ENCODE peak calls at places on chromosomes 2 and 18, in six cellular contexts. C, O, D, M, I and Q are unnamed samples.

GRCh38 chr2:157320409-157320808 is 5.2 kb downstream of the ERMN start:
- DNase-seq in C (no peak), O (no peak), D (no peak), M (no peak), I (no peak), Q (no peak)

GRCh38 chr2:10303174-10303633 is 500 bp downstream of the HPCAL1 start:
- DNase-seq in C (no peak), O (no peak), D (no peak), M (no peak), I (no peak), Q (no peak)

GRCh38 chr2:223536546-223536945 is 65.6 kb downstream of the SCG2 start:
- DNase-seq in C (no peak), O (no peak), D (no peak), M (no peak), I (no peak), Q (no peak)

GRCh38 chr2:74387346-74387745 is 7.2 kb upstream of the DCTN1 start:
- DNase-seq in C (no peak), O (no peak), D (peak; percentile 47), M (no peak), I (no peak), Q (no peak)

GRCh38 chr2:8309131-8309530 is 372.7 kb upstream of the ID2 start:
- DNase-seq in C (no peak), O (no peak), D (no peak), M (no peak), I (no peak), Q (no peak)

GRCh38 chr2:48677450-48677849 is 59.8 kb downstream of the GTF2A1L start:
- DNase-seq in C (no peak), O (no peak), D (no peak), M (no peak), I (no peak), Q (no peak)

GRCh38 chr2:61677942-61678341 is 139.8 kb upstream of the XPO1 start:
- DNase-seq in C (no peak), O (no peak), D (no peak), M (no peak), I (no peak), Q (no peak)

GRCh38 chr2:20457027-20457426 is 10.2 kb downstream of the RHOB start:
- DNase-seq in C (no peak), O (no peak), D (peak; percentile 65), M (no peak), I (no peak), Q (no peak)

GRCh38 chr2:222561817-222562424 is 94.0 kb downstream of the FARSB start:
- DNase-seq in C (peak; percentile 40), O (peak; percentile 42), D (peak; percentile 22), M (peak; percentile 41), I (peak; percentile 13), Q (peak; percentile 71)

GRCh38 chr18:37714621-37715020 is 149.0 kb upstream of the CELF4 start:
- DNase-seq in C (no peak), O (no peak), D (no peak), M (no peak), I (no peak), Q (no peak)

GRCh38 chr2:205524656-205525055 is 157.6 kb upstream of the NRP2 start:
- DNase-seq in C (no peak), O (no peak), D (no peak), M (no peak), I (no peak), Q (no peak)

GRCh38 chr18:63890950-63891304 is 3.4 kb downstream of the SERPINB2 start:
- DNase-seq in C (peak; percentile 6), O (no peak), D (peak; percentile 18), M (peak; percentile 51), I (no peak), Q (peak; percentile 16)

GRCh38 chr2:100813527-100813926 is 6.4 kb upstream of the NPAS2 start:
- DNase-seq in C (no peak), O (no peak), D (peak; percentile 42), M (no peak), I (no peak), Q (no peak)

GRCh38 chr2:8310557-8311455 is 371.1 kb upstream of the ID2 start:
- DNase-seq in C (no peak), O (no peak), D (no peak), M (no peak), I (no peak), Q (no peak)

GRCh38 chr2:205403244-205403845 is 279.0 kb upstream of the NRP2 start:
- DNase-seq in C (no peak), O (no peak), D (peak; percentile 84), M (no peak), I (no peak), Q (no peak)

GRCh38 chr2:50820176-50820575 is 211.8 kb downstream of the NRXN1 start:
- DNase-seq in C (no peak), O (no peak), D (no peak), M (no peak), I (no peak), Q (no peak)

GRCh38 chr18:5064846-5065245 is 132.2 kb downstream of the AKAIN1 start:
- DNase-seq in C (no peak), O (no peak), D (no peak), M (no peak), I (no peak), Q (no peak)

GRCh38 chr18:11784905-11785304 is 66.3 kb upstream of the CHMP1B start:
- DNase-seq in C (no peak), O (no peak), D (no peak), M (no peak), I (no peak), Q (no peak)

GRCh38 chr2:239114119-239114581 is 266.3 kb downstream of the TWIST2 start:
- DNase-seq in C (no peak), O (no peak), D (peak; percentile 35), M (no peak), I (no peak), Q (no peak)

GRCh38 chr2:238649936-238650518 is 197.9 kb upstream of the TWIST2 start:
- DNase-seq in C (no peak), O (no peak), D (no peak), M (no peak), I (no peak), Q (no peak)

GRCh38 chr2:202032841-202033316 is 776 bp upstream of the FZD7 start:
- DNase-seq in C (peak; percentile 49), O (peak; percentile 38), D (peak; percentile 51), M (no peak), I (no peak), Q (peak; percentile 55)

GRCh38 chr2:38148501-38148900 is 72.5 kb upstream of the CYP1B1 start:
- DNase-seq in C (no peak), O (no peak), D (peak; percentile 60), M (peak; percentile 81), I (no peak), Q (no peak)

DNA sequence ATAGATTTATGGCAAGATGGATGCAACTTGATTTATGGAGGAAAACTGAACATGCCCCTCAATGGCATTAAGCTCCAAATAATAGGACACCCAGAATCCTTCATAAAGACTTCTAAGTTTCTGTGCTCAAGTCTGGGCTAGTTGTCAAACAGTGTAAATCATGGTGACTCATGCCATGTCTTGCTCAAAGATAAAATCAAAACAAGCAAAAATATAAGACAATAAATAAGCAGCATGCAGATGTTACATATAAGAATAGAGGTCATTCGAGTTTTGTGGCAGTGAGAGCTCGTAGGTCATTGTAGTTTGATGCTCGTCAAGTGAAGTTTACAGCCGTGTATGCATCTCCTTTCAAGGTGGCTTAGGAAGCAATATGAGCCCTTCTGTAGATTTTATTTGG is 403.2 kb downstream of the THSD7B start:
- DNase-seq in C (no peak), O (no peak), D (no peak), M (no peak), I (no peak), Q (no peak)
- TF ChIP-seq BHLHE40 in C (no peak), O (no peak), D (no peak), M (no peak), I (no peak), Q (no peak)

GRCh38 chr2:104432972-104433371 is 420.9 kb upstream of the POU3F3 start:
- DNase-seq in C (no peak), O (no peak), D (no peak), M (no peak), I (no peak), Q (no peak)

GRCh38 chr2:104432401-104432800 is 421.5 kb upstream of the POU3F3 start:
- DNase-seq in C (no peak), O (no peak), D (no peak), M (no peak), I (no peak), Q (no peak)

GRCh38 chr2:104430892-104431291 is 423.0 kb upstream of the POU3F3 start:
- DNase-seq in C (no peak), O (no peak), D (no peak), M (no peak), I (no peak), Q (no peak)

GRCh38 chr2:104429978-104430740 is 423.8 kb upstream of the POU3F3 start:
- DNase-seq in C (no peak), O (no peak), D (no peak), M (no peak), I (no peak), Q (no peak)

GRCh38 chr2:104431701-104432121 is 422.2 kb upstream of the POU3F3 start:
- DNase-seq in C (no peak), O (no peak), D (no peak), M (no peak), I (no peak), Q (no peak)
- TF ChIP-seq BHLHE40 in C (no peak), O (no peak), D (no peak), M (no peak), I (no peak), Q (no peak)

DNA sequence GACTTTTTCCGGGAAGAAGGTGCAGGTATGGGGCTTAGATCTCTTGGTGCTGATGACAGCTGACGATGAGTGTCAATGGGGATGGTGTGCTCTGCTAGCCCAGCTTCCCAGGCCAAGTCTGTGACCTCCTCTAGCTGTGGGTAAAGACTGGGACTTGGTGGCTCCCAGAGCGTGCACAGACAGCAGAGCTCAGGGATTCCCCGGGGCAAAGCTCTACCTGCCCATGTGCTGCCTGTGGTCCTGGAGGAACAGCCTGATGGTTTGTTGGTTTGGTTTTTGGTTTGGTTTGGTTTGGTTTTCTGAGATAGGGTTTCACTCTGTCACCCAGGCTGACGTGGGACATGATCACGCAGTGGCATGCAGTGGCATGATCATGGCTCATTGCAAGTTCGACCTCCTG is 19.2 kb downstream of the ATP6V1B1 start:
- DNase-seq in C (no peak), O (no peak), D (no peak), M (no peak), I (no peak), Q (no peak)
- TF ChIP-seq BHLHE40 in C (no peak), O (no peak), D (no peak), M (no peak), I (no peak), Q (no peak)

GRCh38 chr2:129193961-129194360 is 785.5 kb upstream of the RAB6C start:
- DNase-seq in C (no peak), O (no peak), D (no peak), M (no peak), I (no peak), Q (no peak)
- TF ChIP-seq BHLHE40 in C (no peak), O (no peak), D (no peak), M (no peak), I (no peak), Q (no peak)

DNA sequence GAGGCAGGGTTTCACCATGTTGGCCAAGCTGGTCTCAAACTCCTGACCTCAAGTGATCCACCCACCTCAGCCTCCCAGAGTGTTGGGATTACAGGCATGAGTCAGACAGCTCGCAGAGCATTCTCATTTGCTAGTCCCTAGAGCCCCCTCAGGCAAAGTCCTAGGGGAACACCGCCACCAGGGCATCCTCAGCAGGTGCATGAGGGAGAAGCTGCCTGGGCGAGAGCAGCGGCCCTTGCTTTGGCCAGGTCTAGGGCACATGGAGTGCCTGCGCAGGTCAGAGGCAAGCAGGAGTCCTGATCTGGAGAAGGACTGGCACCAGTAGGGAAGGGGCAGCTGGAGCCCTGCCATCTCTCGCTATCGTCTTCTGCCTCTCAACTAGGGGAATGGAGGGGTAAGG is 32.4 kb downstream of the NGEF start:
- DNase-seq in C (no peak), O (no peak), D (peak; percentile 19), M (no peak), I (no peak), Q (no peak)
- TF ChIP-seq BHLHE40 in C (no peak), O (no peak), D (no peak), M (no peak), I (no peak), Q (no peak)